ENCODE peak calls at places on chromosomes 13 and 19, in seven cellular contexts. One of them, this sample, is unnamed.
A peak's percentile ranks its signal among the peaks of the same experiment; 100 is the strongest.

GRCh38 chr19:4758659-4759058 is 32.9 kb upstream of the FEM1A start:
- DNase-seq in foreskin fibroblast: no peak
- DNase-seq in nephron progenitor cell: no peak
- DNase-seq in CD4-positive, alpha-beta T cell: no peak
- DNase-seq in A549: no peak
- DNase-seq in body of pancreas: no peak
- DNase-seq in SK-N-SH: no peak
- DNase-seq in this sample: no peak

GRCh38 chr13:98103531-98103930 is 39.4 kb upstream of the FARP1 start:
- DNase-seq in foreskin fibroblast: no peak
- DNase-seq in nephron progenitor cell: no peak
- DNase-seq in CD4-positive, alpha-beta T cell: no peak
- DNase-seq in A549: no peak
- DNase-seq in body of pancreas: no peak
- DNase-seq in SK-N-SH: no peak
- DNase-seq in this sample: no peak

GRCh38 chr19:47778954-47779351 is 450 bp downstream of the SELENOW start:
- DNase-seq in foreskin fibroblast: no peak
- DNase-seq in nephron progenitor cell: no peak
- DNase-seq in CD4-positive, alpha-beta T cell: peak; percentile 20
- DNase-seq in A549: no peak
- DNase-seq in body of pancreas: peak; percentile 20
- DNase-seq in SK-N-SH: peak; percentile 48
- DNase-seq in this sample: peak; percentile 82

GRCh38 chr19:2624537-2625091 is 77.9 kb downstream of the GNG7 start:
- DNase-seq in foreskin fibroblast: no peak
- DNase-seq in nephron progenitor cell: peak; percentile 50
- DNase-seq in CD4-positive, alpha-beta T cell: no peak
- DNase-seq in A549: peak; percentile 37
- DNase-seq in body of pancreas: peak; percentile 48
- DNase-seq in SK-N-SH: peak; percentile 53
- DNase-seq in this sample: peak; percentile 41

GRCh38 chr19:29662278-29662603 is 3.0 kb upstream of the PLEKHF1 start:
- DNase-seq in foreskin fibroblast: no peak
- DNase-seq in nephron progenitor cell: no peak
- DNase-seq in CD4-positive, alpha-beta T cell: no peak
- DNase-seq in A549: no peak
- DNase-seq in body of pancreas: no peak
- DNase-seq in SK-N-SH: no peak
- DNase-seq in this sample: no peak

GRCh38 chr13:28380319-28380718 is 114.6 kb downstream of the FLT1 start:
- DNase-seq in foreskin fibroblast: no peak
- DNase-seq in nephron progenitor cell: no peak
- DNase-seq in CD4-positive, alpha-beta T cell: no peak
- DNase-seq in A549: no peak
- DNase-seq in body of pancreas: no peak
- DNase-seq in SK-N-SH: no peak
- DNase-seq in this sample: no peak

GRCh38 chr19:4547303-4548237 is 7.7 kb upstream of the LRG1 start:
- DNase-seq in foreskin fibroblast: no peak
- DNase-seq in nephron progenitor cell: no peak
- DNase-seq in CD4-positive, alpha-beta T cell: no peak
- DNase-seq in A549: no peak
- DNase-seq in body of pancreas: peak; percentile 67
- DNase-seq in SK-N-SH: peak; percentile 59
- DNase-seq in this sample: no peak

GRCh38 chr13:109146912-109147624 is 517.7 kb downstream of the MYO16 start:
- DNase-seq in foreskin fibroblast: peak; percentile 94
- DNase-seq in nephron progenitor cell: no peak
- DNase-seq in CD4-positive, alpha-beta T cell: no peak
- DNase-seq in A549: peak; percentile 17
- DNase-seq in body of pancreas: no peak
- DNase-seq in SK-N-SH: peak; percentile 45
- DNase-seq in this sample: no peak

GRCh38 chr19:4567584-4568071 is 8.1 kb upstream of the SEMA6B start:
- DNase-seq in foreskin fibroblast: no peak
- DNase-seq in nephron progenitor cell: peak; percentile 84
- DNase-seq in CD4-positive, alpha-beta T cell: peak; percentile 51
- DNase-seq in A549: no peak
- DNase-seq in body of pancreas: peak; percentile 43
- DNase-seq in SK-N-SH: peak; percentile 88
- DNase-seq in this sample: peak; percentile 96

GRCh38 chr19:52923782-52924593 is 760 bp upstream of the ZNF888 start:
- DNase-seq in foreskin fibroblast: peak; percentile 23
- DNase-seq in nephron progenitor cell: no peak
- DNase-seq in CD4-positive, alpha-beta T cell: no peak
- DNase-seq in A549: no peak
- DNase-seq in body of pancreas: peak; percentile 75
- DNase-seq in SK-N-SH: no peak
- DNase-seq in this sample: no peak

GRCh38 chr19:49744946-49745381 is 18.1 kb downstream of the TSKS start:
- DNase-seq in foreskin fibroblast: no peak
- DNase-seq in nephron progenitor cell: no peak
- DNase-seq in CD4-positive, alpha-beta T cell: no peak
- DNase-seq in A549: no peak
- DNase-seq in body of pancreas: no peak
- DNase-seq in SK-N-SH: no peak
- DNase-seq in this sample: peak; percentile 61

GRCh38 chr19:14450168-14450874 is 17.2 kb downstream of the PKN1 start:
- DNase-seq in foreskin fibroblast: no peak
- DNase-seq in nephron progenitor cell: peak; percentile 77
- DNase-seq in CD4-positive, alpha-beta T cell: peak; percentile 34
- DNase-seq in A549: peak; percentile 56
- DNase-seq in body of pancreas: no peak
- DNase-seq in SK-N-SH: peak; percentile 95
- DNase-seq in this sample: peak; percentile 77

GRCh38 chr13:101942535-101943157 is 459.2 kb downstream of the FGF14 start:
- DNase-seq in foreskin fibroblast: no peak
- DNase-seq in nephron progenitor cell: no peak
- DNase-seq in CD4-positive, alpha-beta T cell: no peak
- DNase-seq in A549: no peak
- DNase-seq in body of pancreas: no peak
- DNase-seq in SK-N-SH: peak; percentile 53
- DNase-seq in this sample: peak; percentile 51

GRCh38 chr13:32984857-32985626 is 31.2 kb upstream of the KL start:
- DNase-seq in foreskin fibroblast: no peak
- DNase-seq in nephron progenitor cell: no peak
- DNase-seq in CD4-positive, alpha-beta T cell: no peak
- DNase-seq in A549: peak; percentile 54
- DNase-seq in body of pancreas: peak; percentile 22
- DNase-seq in SK-N-SH: no peak
- DNase-seq in this sample: no peak

GRCh38 chr13:29541400-29541799 is 54.1 kb downstream of the SLC7A1 start:
- DNase-seq in foreskin fibroblast: no peak
- DNase-seq in nephron progenitor cell: no peak
- DNase-seq in CD4-positive, alpha-beta T cell: no peak
- DNase-seq in A549: no peak
- DNase-seq in body of pancreas: no peak
- DNase-seq in SK-N-SH: no peak
- DNase-seq in this sample: no peak

GRCh38 chr13:29546662-29547061 is 48.8 kb downstream of the SLC7A1 start:
- DNase-seq in foreskin fibroblast: no peak
- DNase-seq in nephron progenitor cell: no peak
- DNase-seq in CD4-positive, alpha-beta T cell: no peak
- DNase-seq in A549: no peak
- DNase-seq in body of pancreas: no peak
- DNase-seq in SK-N-SH: no peak
- DNase-seq in this sample: no peak

GRCh38 chr13:29540799-29541198 is 54.7 kb downstream of the SLC7A1 start:
- DNase-seq in foreskin fibroblast: no peak
- DNase-seq in nephron progenitor cell: no peak
- DNase-seq in CD4-positive, alpha-beta T cell: no peak
- DNase-seq in A549: no peak
- DNase-seq in body of pancreas: no peak
- DNase-seq in SK-N-SH: no peak
- DNase-seq in this sample: no peak

GRCh38 chr13:29545988-29546387 is 49.5 kb downstream of the SLC7A1 start:
- DNase-seq in foreskin fibroblast: no peak
- DNase-seq in nephron progenitor cell: no peak
- DNase-seq in CD4-positive, alpha-beta T cell: no peak
- DNase-seq in A549: no peak
- DNase-seq in body of pancreas: no peak
- DNase-seq in SK-N-SH: no peak
- DNase-seq in this sample: no peak

DNA sequence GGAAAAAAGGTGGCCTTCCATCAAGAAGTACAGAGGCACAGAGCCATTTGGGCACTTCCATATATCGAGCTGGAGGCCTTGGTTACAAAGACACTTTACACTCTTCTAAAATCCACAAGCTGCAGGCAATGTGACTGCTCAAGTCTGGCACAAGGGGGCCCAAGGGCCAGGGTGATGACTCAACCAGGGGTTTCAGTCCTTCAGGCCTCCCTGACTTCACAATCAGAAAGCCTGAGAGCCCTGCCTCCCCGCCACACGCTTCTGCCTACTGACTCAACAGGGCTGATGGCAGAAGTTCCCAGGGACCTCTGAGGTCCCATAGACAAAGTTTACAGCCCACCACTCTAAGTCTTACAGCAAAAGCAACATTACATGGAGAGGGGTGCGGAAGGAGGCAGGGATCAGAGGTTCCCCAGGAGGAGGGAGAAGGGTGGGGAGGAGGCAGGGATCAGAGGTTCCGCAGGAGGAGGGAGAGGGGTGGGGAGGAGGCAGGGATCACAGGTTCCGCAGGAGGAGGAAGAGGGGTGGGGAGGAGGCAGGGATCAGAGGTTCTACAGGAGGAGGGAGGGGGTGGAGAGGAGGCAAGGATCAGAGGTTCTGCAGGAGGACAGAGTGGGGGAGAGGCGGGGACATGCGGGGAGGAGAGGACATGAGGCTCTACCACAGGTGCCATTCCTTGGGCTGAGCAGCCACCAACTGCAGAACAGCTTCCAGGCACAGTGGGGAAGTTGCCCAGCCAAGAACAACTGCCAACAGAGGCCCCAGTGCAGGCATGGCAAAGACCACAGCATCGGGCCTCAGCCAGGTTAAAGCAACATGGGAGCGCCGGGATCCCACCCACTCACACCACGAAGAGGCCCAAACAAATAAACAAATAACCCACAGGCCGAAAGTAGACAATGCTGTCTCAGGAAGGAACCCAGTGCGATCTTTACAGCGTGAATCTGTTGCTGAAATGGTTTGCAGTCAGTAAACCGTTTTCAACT is 52.0 kb downstream of the SLC7A1 start:
- DNase-seq in foreskin fibroblast: no peak
- DNase-seq in nephron progenitor cell: no peak
- DNase-seq in CD4-positive, alpha-beta T cell: no peak
- DNase-seq in A549: no peak
- DNase-seq in body of pancreas: no peak
- DNase-seq in SK-N-SH: no peak
- DNase-seq in this sample: no peak
- TF ChIP-seq CTCF in foreskin fibroblast: no peak
- TF ChIP-seq CTCF in nephron progenitor cell: no peak
- TF ChIP-seq CTCF in CD4-positive, alpha-beta T cell: no peak
- TF ChIP-seq CTCF in A549: no peak
- TF ChIP-seq CTCF in body of pancreas: no peak
- TF ChIP-seq CTCF in SK-N-SH: no peak
- TF ChIP-seq CTCF in this sample: peak; percentile 32

GRCh38 chr13:111474136-111475002 is 153.9 kb downstream of the TEX29 start:
- DNase-seq in foreskin fibroblast: peak; percentile 7
- DNase-seq in nephron progenitor cell: no peak
- DNase-seq in CD4-positive, alpha-beta T cell: no peak
- DNase-seq in A549: peak; percentile 58
- DNase-seq in body of pancreas: peak; percentile 32
- DNase-seq in SK-N-SH: peak; percentile 75
- DNase-seq in this sample: peak; percentile 99
- TF ChIP-seq CTCF in foreskin fibroblast: peak; percentile 46
- TF ChIP-seq CTCF in nephron progenitor cell: peak; percentile 61
- TF ChIP-seq CTCF in CD4-positive, alpha-beta T cell: no peak
- TF ChIP-seq CTCF in A549: peak; percentile 47
- TF ChIP-seq CTCF in body of pancreas: no peak
- TF ChIP-seq CTCF in SK-N-SH: peak; percentile 70
- TF ChIP-seq CTCF in this sample: peak; percentile 60

GRCh38 chr19:36141039-36141914 is 1.4 kb downstream of the CAPNS1 start:
- DNase-seq in foreskin fibroblast: peak; percentile 75
- DNase-seq in nephron progenitor cell: peak; percentile 88
- DNase-seq in CD4-positive, alpha-beta T cell: peak; percentile 88
- DNase-seq in A549: peak; percentile 99
- DNase-seq in body of pancreas: peak; percentile 87
- DNase-seq in SK-N-SH: peak; percentile 93
- DNase-seq in this sample: peak; percentile 99

GRCh38 chr19:36139120-36139472 is 770 bp upstream of the CAPNS1 start:
- DNase-seq in foreskin fibroblast: no peak
- DNase-seq in nephron progenitor cell: no peak
- DNase-seq in CD4-positive, alpha-beta T cell: no peak
- DNase-seq in A549: no peak
- DNase-seq in body of pancreas: no peak
- DNase-seq in SK-N-SH: no peak
- DNase-seq in this sample: no peak

GRCh38 chr19:36140289-36141038 is 598 bp downstream of the CAPNS1 start:
- DNase-seq in foreskin fibroblast: no peak
- DNase-seq in nephron progenitor cell: peak; percentile 37
- DNase-seq in CD4-positive, alpha-beta T cell: peak; percentile 17
- DNase-seq in A549: peak; percentile 96
- DNase-seq in body of pancreas: peak; percentile 60
- DNase-seq in SK-N-SH: peak; percentile 88
- DNase-seq in this sample: peak; percentile 96

GRCh38 chr19:36142046-36142445 is 2.2 kb downstream of the CAPNS1 start:
- DNase-seq in foreskin fibroblast: no peak
- DNase-seq in nephron progenitor cell: no peak
- DNase-seq in CD4-positive, alpha-beta T cell: no peak
- DNase-seq in A549: no peak
- DNase-seq in body of pancreas: no peak
- DNase-seq in SK-N-SH: no peak
- DNase-seq in this sample: no peak

DNA sequence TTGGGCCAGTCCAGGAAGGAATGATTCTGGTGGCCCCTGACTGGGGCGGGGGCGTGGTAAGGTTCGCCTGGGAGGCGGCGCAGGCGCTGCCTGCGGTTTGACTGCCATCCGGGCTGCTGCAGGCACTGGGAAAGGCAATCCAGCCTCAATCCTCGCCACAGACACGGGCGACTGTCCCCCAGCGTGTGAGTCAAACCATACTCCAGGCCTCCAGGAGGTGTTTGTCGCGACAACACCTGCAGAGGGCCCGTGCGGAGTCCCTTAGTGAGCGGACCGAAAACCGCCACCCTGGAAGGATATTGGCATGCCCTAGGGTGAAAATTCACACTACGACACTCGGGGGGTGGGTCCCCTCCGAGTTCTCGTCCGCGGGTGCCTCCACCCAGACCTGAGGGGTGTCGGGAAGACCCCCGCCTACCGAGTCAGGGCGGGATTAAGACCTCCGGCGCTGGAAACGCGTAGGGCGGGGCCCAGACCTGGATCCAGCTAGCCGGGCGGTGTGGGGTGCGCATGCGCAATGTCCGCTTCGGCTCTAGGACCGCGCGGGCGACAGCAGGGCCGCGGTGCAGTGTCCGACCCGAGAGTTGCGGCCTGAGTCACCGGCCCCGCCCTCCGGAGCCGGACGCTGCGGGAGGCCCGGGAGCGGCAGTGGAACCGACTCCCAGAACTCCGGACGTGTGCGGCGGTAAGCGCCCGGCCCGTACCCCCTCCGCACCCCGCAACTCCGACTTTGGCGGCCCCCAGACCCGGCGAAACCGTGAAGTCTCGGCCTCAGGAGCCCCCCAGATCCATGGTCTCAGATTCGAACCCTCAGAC is at the start of gene CAPNS1:
- DNase-seq in foreskin fibroblast: peak; percentile 94
- DNase-seq in nephron progenitor cell: peak; percentile 98
- DNase-seq in CD4-positive, alpha-beta T cell: peak; percentile 87
- DNase-seq in A549: peak; percentile 99
- DNase-seq in body of pancreas: peak; percentile 98
- DNase-seq in SK-N-SH: peak; percentile 98
- DNase-seq in this sample: peak; percentile 100
- TF ChIP-seq CTCF in foreskin fibroblast: no peak
- TF ChIP-seq CTCF in nephron progenitor cell: no peak
- TF ChIP-seq CTCF in CD4-positive, alpha-beta T cell: no peak
- TF ChIP-seq CTCF in A549: peak; percentile 17
- TF ChIP-seq CTCF in body of pancreas: no peak
- TF ChIP-seq CTCF in SK-N-SH: peak; percentile 6
- TF ChIP-seq CTCF in this sample: no peak

GRCh38 chr13:42073683-42074082 is 25.2 kb downstream of the DGKH start:
- DNase-seq in foreskin fibroblast: no peak
- DNase-seq in nephron progenitor cell: no peak
- DNase-seq in CD4-positive, alpha-beta T cell: no peak
- DNase-seq in A549: no peak
- DNase-seq in body of pancreas: no peak
- DNase-seq in SK-N-SH: no peak
- DNase-seq in this sample: no peak
- TF ChIP-seq CTCF in foreskin fibroblast: no peak
- TF ChIP-seq CTCF in nephron progenitor cell: no peak
- TF ChIP-seq CTCF in CD4-positive, alpha-beta T cell: no peak
- TF ChIP-seq CTCF in A549: no peak
- TF ChIP-seq CTCF in body of pancreas: no peak
- TF ChIP-seq CTCF in SK-N-SH: no peak
- TF ChIP-seq CTCF in this sample: no peak

This sample was measured in osteoblast.